ENCODE peak calls at places on chromosomes 1 and 21, in seven cellular contexts. G, Z, D, K, S, R and F are unnamed samples.

GRCh38 chr1:54645806-54646676 is 4.5 kb downstream of the MROH7 start:
- DNase-seq in G (no peak), Z (no peak), D (no peak), K (no peak), S (no peak), R (no peak), F (no peak)

GRCh38 chr1:9355503-9355902 is 62.8 kb downstream of the SPSB1 start:
- DNase-seq in G (no peak), Z (no peak), D (no peak), K (no peak), S (no peak), R (no peak), F (no peak)

GRCh38 chr1:65079941-65080340 is 68.1 kb upstream of the AK4 start:
- DNase-seq in G (no peak), Z (peak; percentile 19), D (peak; percentile 79), K (no peak), S (no peak), R (peak; percentile 11), F (no peak)

GRCh38 chr1:173202430-173203145 is 4.5 kb downstream of the TNFSF4 start:
- DNase-seq in G (no peak), Z (peak; percentile 70), D (peak; percentile 83), K (no peak), S (peak; percentile 8), R (peak; percentile 91), F (peak; percentile 61)

GRCh38 chr1:25820247-25821111 is 725 bp downstream of the MTFR1L start:
- DNase-seq in G (peak; percentile 61), Z (peak; percentile 32), D (peak; percentile 73), K (peak; percentile 47), S (peak; percentile 56), R (peak; percentile 61), F (peak; percentile 31)

GRCh38 chr1:221263831-221264767 is 384.9 kb downstream of the HLX start:
- DNase-seq in G (peak; percentile 27), Z (peak; percentile 79), D (peak; percentile 93), K (peak; percentile 51), S (peak; percentile 16), R (peak; percentile 91), F (peak; percentile 37)

GRCh38 chr1:227372662-227373061 is 54.4 kb upstream of the CDC42BPA start:
- DNase-seq in G (peak; percentile 57), Z (peak; percentile 72), D (peak; percentile 69), K (no peak), S (no peak), R (no peak), F (peak; percentile 24)

GRCh38 chr1:54571803-54572202 is 23.8 kb downstream of the ACOT11 start:
- DNase-seq in G (no peak), Z (no peak), D (no peak), K (peak; percentile 50), S (peak; percentile 29), R (no peak), F (no peak)

GRCh38 chr1:204583909-204584632 is 67.9 kb downstream of the MDM4 start:
- DNase-seq in G (peak; percentile 31), Z (no peak), D (peak; percentile 49), K (no peak), S (no peak), R (no peak), F (no peak)

GRCh38 chr1:240692339-240692705 is 80.4 kb upstream of the GREM2 start:
- DNase-seq in G (no peak), Z (no peak), D (no peak), K (no peak), S (no peak), R (no peak), F (no peak)

GRCh38 chr1:241336335-241336734 is 20.7 kb downstream of the RGS7 start:
- DNase-seq in G (no peak), Z (no peak), D (peak; percentile 69), K (no peak), S (no peak), R (peak; percentile 5), F (peak; percentile 21)

GRCh38 chr1:8427493-8427892 is 109.6 kb downstream of the SLC45A1 start:
- DNase-seq in G (no peak), Z (no peak), D (no peak), K (no peak), S (no peak), R (peak; percentile 42), F (no peak)

GRCh38 chr1:183019860-183020259 is 3.4 kb upstream of the LAMC1 start:
- DNase-seq in G (peak; percentile 70), Z (peak; percentile 62), D (peak; percentile 71), K (no peak), S (no peak), R (peak; percentile 48), F (peak; percentile 68)

GRCh38 chr21:43273016-43273707 is 104.4 kb downstream of the CRYAA start:
- DNase-seq in G (no peak), Z (no peak), D (no peak), K (no peak), S (no peak), R (no peak), F (no peak)

GRCh38 chr1:14808768-14809167 is 210.3 kb downstream of the KAZN start:
- DNase-seq in G (no peak), Z (no peak), D (no peak), K (no peak), S (no peak), R (no peak), F (no peak)

GRCh38 chr1:177181631-177182291 is 11.0 kb downstream of the BRINP2 start:
- DNase-seq in G (peak; percentile 62), Z (peak; percentile 65), D (peak; percentile 68), K (peak; percentile 92), S (peak; percentile 92), R (peak; percentile 34), F (peak; percentile 84)

DNA sequence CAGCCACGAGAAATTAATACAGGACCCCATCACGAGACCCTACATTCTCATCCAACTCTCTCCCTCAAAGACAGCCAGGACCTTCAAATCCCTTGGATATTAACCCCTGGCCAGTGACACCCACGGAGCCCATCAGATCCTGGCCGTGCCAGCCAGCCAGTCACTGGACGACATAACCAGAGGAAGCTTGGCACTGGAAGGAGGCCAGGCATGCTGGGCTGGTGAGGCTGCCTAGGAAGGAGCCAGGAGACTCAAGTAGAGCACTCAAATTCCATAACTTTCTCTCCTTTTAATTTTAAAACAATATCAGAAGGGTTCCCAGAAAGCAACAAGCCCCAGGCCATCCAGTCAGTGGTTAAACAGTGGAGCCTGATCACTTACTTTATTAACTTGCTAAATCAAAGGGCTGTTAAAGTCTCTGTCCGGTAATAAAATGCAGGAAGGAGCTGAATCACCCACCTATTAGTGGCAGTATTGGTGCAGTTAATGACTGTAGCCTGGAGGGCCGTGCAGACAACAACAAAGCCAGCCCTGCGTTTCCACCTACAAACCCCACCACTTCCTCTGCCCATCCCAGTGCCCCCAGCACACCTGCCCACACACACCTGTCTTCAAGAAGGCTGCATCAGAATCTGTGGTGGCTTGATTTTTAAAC is 78.0 kb downstream of the HIVEP3 start:
- DNase-seq in G (no peak), Z (no peak), D (no peak), K (no peak), S (no peak), R (no peak), F (peak; percentile 8)
- TF ChIP-seq CTCF in G (no peak), Z (no peak), D (no peak), K (no peak), S (no peak), R (no peak), F (no peak)

GRCh38 chr1:24315391-24315790 is 3.8 kb upstream of the GRHL3 start:
- DNase-seq in G (no peak), Z (no peak), D (no peak), K (no peak), S (no peak), R (no peak), F (no peak)

GRCh38 chr1:24317081-24317480 is 2.1 kb upstream of the GRHL3 start:
- DNase-seq in G (no peak), Z (no peak), D (peak; percentile 97), K (no peak), S (no peak), R (no peak), F (peak; percentile 54)

GRCh38 chr1:24318988-24319863 is at the start of gene GRHL3:
- DNase-seq in G (peak; percentile 75), Z (no peak), D (peak; percentile 93), K (peak; percentile 90), S (no peak), R (no peak), F (peak; percentile 62)

GRCh38 chr1:24318238-24318987 is 744 bp upstream of the GRHL3 start:
- DNase-seq in G (no peak), Z (no peak), D (peak; percentile 57), K (no peak), S (no peak), R (peak; percentile 76), F (no peak)

GRCh38 chr1:24316659-24317058 is 2.5 kb upstream of the GRHL3 start:
- DNase-seq in G (no peak), Z (peak; percentile 31), D (no peak), K (no peak), S (no peak), R (no peak), F (no peak)
- TF ChIP-seq CTCF in G (no peak), Z (no peak), D (no peak), K (no peak), S (no peak), R (no peak), F (no peak)

GRCh38 chr1:236167154-236167553 is 24.8 kb downstream of the GPR137B start:
- DNase-seq in G (no peak), Z (no peak), D (no peak), K (no peak), S (no peak), R (no peak), F (no peak)

GRCh38 chr1:236172041-236172579 is 29.8 kb downstream of the GPR137B start:
- DNase-seq in G (no peak), Z (no peak), D (no peak), K (no peak), S (no peak), R (peak; percentile 77), F (no peak)

GRCh38 chr1:236167578-236167977 is 25.2 kb downstream of the GPR137B start:
- DNase-seq in G (no peak), Z (no peak), D (no peak), K (no peak), S (no peak), R (no peak), F (no peak)

GRCh38 chr1:236166041-236166440 is 23.7 kb downstream of the GPR137B start:
- DNase-seq in G (no peak), Z (no peak), D (no peak), K (no peak), S (no peak), R (no peak), F (no peak)

GRCh38 chr1:236168716-236169429 is 26.5 kb downstream of the GPR137B start:
- DNase-seq in G (peak; percentile 52), Z (peak; percentile 63), D (peak; percentile 99), K (peak; percentile 67), S (no peak), R (peak; percentile 23), F (peak; percentile 79)
- TF ChIP-seq CTCF in G (no peak), Z (no peak), D (peak; percentile 25), K (no peak), S (no peak), R (no peak), F (peak; percentile 47)

DNA sequence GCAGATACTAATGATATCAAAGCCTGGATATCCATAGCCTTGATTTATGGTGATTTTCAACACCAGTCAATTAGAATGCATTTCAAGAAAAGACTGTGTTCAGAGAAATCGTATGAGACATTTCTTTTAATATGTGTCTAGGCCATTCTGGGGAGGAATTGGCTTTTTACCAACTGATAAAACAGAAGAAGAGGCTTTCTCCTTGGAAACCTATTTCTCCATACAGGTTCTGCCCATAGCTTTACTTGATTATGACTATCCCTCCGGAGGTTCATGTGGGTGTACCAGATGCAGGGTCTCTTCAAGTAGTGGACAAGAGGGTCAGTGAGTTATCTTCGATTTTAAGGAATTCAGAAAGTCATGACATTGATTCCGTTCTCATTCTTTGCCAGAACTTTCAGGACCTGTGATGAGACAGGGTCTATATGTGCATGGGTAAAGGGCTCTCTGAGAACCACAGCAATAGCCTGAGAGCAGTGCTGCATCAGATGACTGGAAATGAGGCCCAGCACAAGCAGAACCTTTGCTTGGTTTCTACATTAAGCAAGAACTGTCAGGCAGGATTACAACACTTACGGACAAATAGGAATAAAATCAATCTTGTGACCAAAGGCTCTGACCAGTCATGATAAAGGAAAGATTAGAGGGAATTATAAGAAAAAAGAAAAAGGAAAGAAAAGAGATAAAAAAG is 263.7 kb upstream of the SGIP1 start:
- DNase-seq in G (no peak), Z (no peak), D (peak; percentile 52), K (no peak), S (no peak), R (peak; percentile 82), F (no peak)
- TF ChIP-seq CTCF in G (no peak), Z (no peak), D (no peak), K (no peak), S (no peak), R (no peak), F (no peak)